ENCODE peak calls at places on chromosome 7, in four cellular contexts. H is activated T-cell treated with anti-CD3 and anti-CD28 coated beads for 4 hours; R is stimulated activated CD8-positive, alpha-beta memory T cell treated with anti-CD3 and anti-CD28 coated beads, Interleukin-7, amount 100 ng/mL, for 48 hours; V is CD8-positive, alpha-beta T cell. J is an unnamed sample.
A peak's percentile ranks its signal among the peaks of the same experiment; 100 is the strongest.

GRCh38 chr7:143372070-143372469 is 9.1 kb upstream of the ZYX start:
- DNase-seq in H (peak; percentile 33), R (no peak), V (peak; percentile 56), J (peak; percentile 64)

GRCh38 chr7:8260871-8261707 is 878 bp downstream of the ICA1 start:
- DNase-seq in H (no peak), R (peak; percentile 0), V (no peak), J (peak; percentile 32)

GRCh38 chr7:14073543-14073942 is 84.1 kb upstream of the ETV1 start:
- DNase-seq in H (no peak), R (no peak), V (no peak), J (no peak)

GRCh38 chr7:1567082-1567771 is 2.6 kb downstream of the PSMG3 start:
- DNase-seq in H (no peak), R (no peak), V (no peak), J (no peak)

GRCh38 chr7:158602905-158603772 is 15.5 kb upstream of the PTPRN2 start:
- DNase-seq in H (no peak), R (no peak), V (no peak), J (no peak)

GRCh38 chr7:131563918-131564317 is 7.5 kb upstream of the PODXL start:
- DNase-seq in H (no peak), R (no peak), V (no peak), J (no peak)

GRCh38 chr7:101173752-101174244 is 6.3 kb downstream of the NAT16 start:
- DNase-seq in H (peak; percentile 50), R (no peak), V (peak; percentile 53), J (no peak)

GRCh38 chr7:103114576-103115008 is 34.3 kb downstream of the NAPEPLD start:
- DNase-seq in H (no peak), R (no peak), V (no peak), J (no peak)

GRCh38 chr7:28024786-28025334 is 155.7 kb downstream of the JAZF1 start:
- DNase-seq in H (no peak), R (no peak), V (no peak), J (no peak)

GRCh38 chr7:111082351-111082750 is 8.6 kb upstream of the LRRN3 start:
- DNase-seq in H (no peak), R (no peak), V (no peak), J (peak; percentile 6)

GRCh38 chr7:134905375-134905774 is 80.9 kb upstream of the AGBL3 start:
- DNase-seq in H (no peak), R (no peak), V (no peak), J (no peak)

GRCh38 chr7:129514683-129515082 is 12.4 kb downstream of the SMKR1 start:
- DNase-seq in H (no peak), R (no peak), V (no peak), J (no peak)

GRCh38 chr7:36047254-36047653 is 105.8 kb upstream of the EEPD1 start:
- DNase-seq in H (no peak), R (no peak), V (no peak), J (no peak)

GRCh38 chr7:158140538-158141220 is 446.9 kb downstream of the PTPRN2 start:
- DNase-seq in H (no peak), R (no peak), V (no peak), J (no peak)

GRCh38 chr7:72462311-72462710 is 50.2 kb upstream of the CALN1 start:
- DNase-seq in H (no peak), R (no peak), V (no peak), J (no peak)

GRCh38 chr7:26419198-26419597 is 127.5 kb downstream of the SNX10 start:
- DNase-seq in H (no peak), R (no peak), V (no peak), J (no peak)

GRCh38 chr7:45703911-45704682 is 129.9 kb downstream of the ADCY1 start:
- DNase-seq in H (no peak), R (no peak), V (no peak), J (no peak)

GRCh38 chr7:12674861-12675260 is 12.6 kb upstream of the ARL4A start:
- DNase-seq in H (peak; percentile 15), R (no peak), V (peak; percentile 13), J (no peak)

GRCh38 chr7:138433583-138434437 is 26.2 kb upstream of the TRIM24 start:
- DNase-seq in H (no peak), R (no peak), V (no peak), J (no peak)

GRCh38 chr7:140042386-140042670 is 20.4 kb downstream of the PARP12 start:
- DNase-seq in H (no peak), R (no peak), V (no peak), J (no peak)

GRCh38 chr7:121172484-121172883 is 156.3 kb upstream of the WNT16 start:
- DNase-seq in H (no peak), R (no peak), V (no peak), J (no peak)

GRCh38 chr7:33351709-33352108 is 222.3 kb downstream of the BBS9 start:
- DNase-seq in H (no peak), R (no peak), V (no peak), J (no peak)

GRCh38 chr7:135179321-135179925 is 8.9 kb upstream of the CYREN start:
- DNase-seq in H (no peak), R (no peak), V (no peak), J (no peak)

GRCh38 chr7:51350195-51350896 is 33.7 kb upstream of the COBL start:
- DNase-seq in H (no peak), R (no peak), V (no peak), J (no peak)

GRCh38 chr7:159024280-159024951 is 120.3 kb downstream of the VIPR2 start:
- DNase-seq in H (no peak), R (no peak), V (no peak), J (no peak)

J was measured in anterior cingulate cortex.